ENCODE peak calls at places on chromosomes 13 and 19, in four cellular contexts. K, G, O and J are unnamed samples.

GRCh38 chr13:28475916-28476725 is 18.8 kb downstream of the FLT1 start:
- DNase-seq in G (no peak), K (no peak), O (no peak), J (no peak)

GRCh38 chr19:12784871-12785430 is 6.3 kb upstream of the JUNB start:
- DNase-seq in O (no peak), K (no peak), G (no peak), J (no peak)

GRCh38 chr19:20244356-20244755 is 77.3 kb downstream of the ZNF486 start:
- DNase-seq in K (no peak), O (no peak), G (no peak), J (no peak)

GRCh38 chr19:47610902-47611301 is 2.0 kb downstream of the BICRA start:
- DNase-seq in O (no peak), K (no peak), G (no peak), J (no peak)

GRCh38 chr13:30696278-30697176 is 38.8 kb upstream of the ALOX5AP start:
- DNase-seq in K (peak; percentile 29), O (no peak), G (peak; percentile 64), J (peak; percentile 16)

GRCh38 chr19:28414748-28415147 is 798.2 kb downstream of the UQCRFS1 start:
- DNase-seq in K (no peak), G (no peak), O (no peak), J (no peak)

GRCh38 chr19:10961073-10961762 is 388 bp downstream of the SMARCA4 start:
- DNase-seq in O (peak; percentile 26), K (peak; percentile 53), G (peak; percentile 67), J (no peak)

GRCh38 chr19:45483033-45483432 is 13.8 kb downstream of the RTN2 start:
- DNase-seq in G (no peak), K (no peak), O (no peak), J (no peak)

GRCh38 chr13:34748078-34748477 is 194.0 kb upstream of the NBEA start:
- DNase-seq in K (no peak), G (no peak), O (no peak), J (no peak)

GRCh38 chr13:95624020-95624419 is 20.5 kb downstream of the DZIP1 start:
- DNase-seq in O (no peak), G (no peak), K (peak; percentile 45), J (peak; percentile 37)

GRCh38 chr13:65744761-65745160 is 1485.4 kb downstream of the PCDH9 start:
- DNase-seq in G (no peak), K (no peak), O (no peak), J (no peak)

GRCh38 chr13:25018729-25019115 is 77.2 kb upstream of the PABPC3 start:
- DNase-seq in O (no peak), G (no peak), K (no peak), J (peak; percentile 10)

GRCh38 chr13:77898097-77898496 is 20.5 kb downstream of the EDNRB start:
- DNase-seq in K (no peak), G (no peak), O (no peak), J (no peak)

GRCh38 chr19:30358319-30358718 is 13.9 kb upstream of the ZNF536 start:
- DNase-seq in G (no peak), O (no peak), K (no peak), J (no peak)

GRCh38 chr19:46431824-46432223 is 3.1 kb upstream of the PNMA8C start:
- DNase-seq in G (no peak), K (no peak), O (no peak), J (no peak)

GRCh38 chr13:80473695-80474094 is 132.8 kb upstream of the SPRY2 start:
- DNase-seq in O (no peak), K (no peak), G (no peak), J (no peak)

DNA sequence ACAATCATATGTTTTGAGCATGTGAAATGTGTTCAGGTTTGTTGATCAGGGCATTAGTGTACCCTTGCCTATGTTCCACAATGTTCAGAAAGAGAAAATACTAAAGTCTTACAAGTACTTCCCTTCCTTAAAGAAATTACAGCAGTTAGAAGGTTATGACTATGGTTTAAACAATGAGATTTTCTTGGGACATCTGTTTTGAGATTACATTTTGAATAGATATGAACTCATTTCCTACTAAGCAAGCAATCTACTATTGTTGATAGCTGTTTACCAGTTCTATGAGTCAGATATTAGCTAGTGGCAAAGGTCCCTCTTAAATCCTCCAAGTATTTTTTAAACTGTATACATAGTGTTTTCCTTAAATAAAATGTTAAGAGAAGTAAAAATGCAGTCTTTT is 241.3 kb downstream of the DACH1 start:
- DNase-seq in K (no peak), O (no peak), G (no peak), J (no peak)
- TF ChIP-seq CTCF in K (no peak), O (no peak), G (no peak), J (no peak)

GRCh38 chr19:35229601-35230000 is 1.1 kb upstream of the FAM187B start:
- DNase-seq in G (no peak), O (no peak), K (no peak), J (no peak)
- TF ChIP-seq CTCF in G (no peak), O (no peak), K (no peak), J (no peak)

DNA sequence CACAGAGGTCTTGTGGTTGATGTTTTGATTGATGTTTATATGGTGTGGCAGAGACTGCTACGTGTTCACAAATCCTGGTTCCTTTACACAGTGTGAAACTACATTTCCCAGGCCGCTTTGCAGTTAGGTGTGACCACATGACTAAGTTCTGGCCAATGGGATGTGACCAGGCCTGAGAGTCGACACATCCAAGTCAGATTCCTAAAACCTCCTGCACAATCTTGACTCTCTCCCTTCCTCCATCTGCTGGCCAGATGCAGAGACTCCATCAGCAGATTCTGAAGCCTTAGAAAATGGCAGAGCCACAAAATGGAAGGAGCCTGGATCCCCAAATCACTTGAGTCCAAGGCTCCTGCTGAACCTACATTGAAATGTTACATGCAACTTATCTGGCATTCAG is 12.6 kb downstream of the CD37 start:
- DNase-seq in O (no peak), K (no peak), G (no peak), J (no peak)
- TF ChIP-seq CTCF in O (no peak), K (no peak), G (no peak), J (no peak)

GRCh38 chr13:110682746-110683145 is 23.2 kb downstream of the CARS2 start:
- DNase-seq in K (no peak), O (no peak), G (no peak), J (no peak)

GRCh38 chr13:110681868-110682550 is 23.9 kb downstream of the CARS2 start:
- DNase-seq in K (no peak), O (no peak), G (no peak), J (no peak)

GRCh38 chr13:110677731-110678545 is 28.0 kb downstream of the CARS2 start:
- DNase-seq in G (no peak), O (no peak), K (no peak), J (no peak)

GRCh38 chr13:110683203-110683883 is 22.6 kb downstream of the CARS2 start:
- DNase-seq in K (no peak), G (no peak), O (no peak), J (no peak)

GRCh38 chr13:110680852-110681251 is 25.1 kb downstream of the CARS2 start:
- DNase-seq in O (no peak), G (no peak), K (peak; percentile 43), J (peak; percentile 19)
- TF ChIP-seq CTCF in O (no peak), G (peak; percentile 45), K (peak; percentile 61), J (peak; percentile 40)

DNA sequence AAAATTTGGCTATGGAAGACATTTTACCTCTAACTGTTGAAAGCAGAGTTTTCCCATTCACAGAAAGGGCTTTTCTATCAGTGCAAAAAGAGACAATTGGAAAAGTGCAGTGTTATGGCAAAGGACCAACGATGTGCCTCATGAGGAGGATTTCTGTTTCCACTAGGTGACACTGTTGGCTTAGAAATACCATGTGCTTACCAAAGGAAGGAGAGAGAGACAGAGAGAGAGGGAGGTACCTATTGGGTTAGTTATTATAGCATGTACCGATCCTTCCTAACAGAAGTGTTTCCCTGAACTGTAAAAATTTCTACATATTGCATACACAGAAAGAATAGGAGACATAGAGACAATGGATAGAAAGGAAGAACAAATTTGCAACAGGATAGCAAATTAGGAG is 23.9 kb upstream of the PSG4 start:
- DNase-seq in O (no peak), G (no peak), K (no peak), J (no peak)
- TF ChIP-seq CTCF in O (no peak), G (no peak), K (no peak), J (no peak)

DNA sequence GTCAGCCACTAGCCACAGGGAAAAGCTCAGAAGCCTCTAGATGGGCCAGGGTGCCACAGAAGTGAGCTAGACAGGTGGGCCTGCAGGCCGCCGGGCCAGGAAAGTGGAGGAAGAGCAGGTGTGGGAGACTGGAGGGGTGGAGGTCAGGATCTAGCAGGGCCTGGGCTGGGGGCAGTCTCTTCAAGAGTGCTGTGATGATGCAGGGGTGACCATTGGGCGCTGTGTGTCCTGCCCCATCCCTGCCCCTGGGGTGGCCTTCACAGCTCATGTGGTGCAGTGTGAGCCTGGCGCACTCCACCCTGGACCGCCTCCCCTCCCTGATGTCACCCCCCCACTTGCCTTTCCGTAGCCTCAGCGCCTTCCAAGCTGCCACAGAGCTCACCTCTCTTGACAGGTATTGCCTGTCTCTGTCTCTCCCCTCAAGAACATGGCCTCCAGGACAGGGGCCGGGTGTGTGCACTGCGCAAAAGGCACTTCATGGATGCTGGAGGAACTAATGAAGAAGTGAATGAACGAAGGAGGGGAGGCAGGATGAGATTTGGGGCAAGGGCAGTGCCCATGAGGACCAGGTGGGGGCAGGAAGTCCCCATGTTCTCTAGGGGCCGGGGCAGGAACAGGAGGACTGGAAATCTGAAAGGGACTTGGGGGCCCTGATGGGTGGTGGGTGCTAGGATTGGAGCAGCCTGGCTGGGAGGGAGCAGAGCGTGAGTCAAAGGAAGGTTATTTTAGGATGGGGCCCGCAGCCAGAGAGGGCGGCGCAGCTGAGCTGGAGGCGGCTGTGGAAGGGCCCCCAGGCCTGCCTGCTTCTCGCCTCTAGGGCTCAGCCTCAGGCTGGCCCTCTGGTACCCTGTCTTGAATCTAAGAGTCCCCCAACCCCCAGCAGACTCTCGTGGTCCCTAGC is 6.6 kb downstream of the SSBP4 start:
- DNase-seq in O (no peak), G (peak; percentile 89), K (no peak), J (no peak)
- TF ChIP-seq CTCF in O (peak; percentile 8), G (no peak), K (no peak), J (no peak)

DNA sequence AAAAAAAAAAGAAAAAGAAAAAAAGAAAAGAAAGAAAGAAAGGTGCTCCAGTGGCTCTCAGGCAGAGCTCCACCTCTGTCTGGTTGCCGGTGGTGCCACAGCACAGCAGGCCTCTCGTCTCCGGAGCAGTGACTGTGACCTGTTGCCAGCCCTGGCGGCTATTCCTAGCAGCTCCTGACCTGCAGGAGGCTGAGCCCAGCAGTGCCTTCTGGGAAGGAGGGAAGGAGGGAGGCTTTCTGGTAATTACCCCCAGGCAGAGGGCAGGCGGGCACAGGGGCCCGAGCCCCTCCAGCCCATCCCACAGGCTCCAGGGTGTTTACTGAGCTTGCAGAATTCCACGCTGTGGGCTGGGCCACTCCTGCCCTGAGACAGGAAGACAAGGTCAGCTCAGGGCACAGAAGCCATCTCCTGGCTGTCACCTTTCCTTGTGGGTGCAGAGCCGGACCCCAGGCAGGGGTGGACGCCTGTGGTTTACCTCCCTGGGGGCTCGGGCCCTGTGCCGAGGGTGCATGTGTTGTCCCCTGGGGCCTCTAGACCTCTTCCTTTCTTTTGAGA is 77.9 kb downstream of the GNG7 start:
- DNase-seq in O (no peak), K (no peak), G (peak; percentile 87), J (peak; percentile 50)
- TF ChIP-seq CTCF in O (no peak), K (no peak), G (no peak), J (no peak)

GRCh38 chr19:51980116-51980736 is 6.4 kb downstream of the ZNF350 start:
- DNase-seq in K (no peak), O (no peak), G (no peak), J (no peak)

GRCh38 chr19:51971624-51972023 is 15.0 kb downstream of the ZNF350 start:
- DNase-seq in K (no peak), O (no peak), G (no peak), J (peak; percentile 18)

GRCh38 chr19:51977346-51977745 is 9.3 kb downstream of the ZNF350 start:
- DNase-seq in O (no peak), K (no peak), G (no peak), J (no peak)

GRCh38 chr19:51978882-51979281 is 7.8 kb downstream of the ZNF350 start:
- DNase-seq in K (no peak), G (no peak), O (no peak), J (no peak)

GRCh38 chr19:51976852-51977251 is 9.8 kb downstream of the ZNF350 start:
- DNase-seq in G (no peak), K (no peak), O (no peak), J (no peak)
- TF ChIP-seq CTCF in G (no peak), K (no peak), O (no peak), J (no peak)